ENCODE peak calls at places on chromosomes 1 and 21, in ten cellular contexts. Q, W, M, A, O, V, K, C, L and J are unnamed samples.

GRCh38 chr1:180912211-180912800 is 391 bp upstream of the KIAA1614 start:
- DNase-seq in Q (no peak), W (no peak), M (peak; percentile 60), A (peak; percentile 68), O (no peak), V (no peak), K (no peak), C (no peak), L (no peak), J (peak; percentile 59)

GRCh38 chr1:228013322-228014234 is 6.8 kb downstream of the WNT3A start:
- DNase-seq in Q (no peak), W (no peak), M (peak; percentile 81), A (peak; percentile 46), O (no peak), V (no peak), K (no peak), C (peak; percentile 22), L (peak; percentile 8), J (peak; percentile 5)

GRCh38 chr1:8070381-8070811 is 44.3 kb upstream of the ERRFI1 start:
- DNase-seq in Q (no peak), W (peak; percentile 53), M (no peak), A (no peak), O (no peak), V (no peak), K (no peak), C (peak; percentile 73), L (no peak), J (no peak)

GRCh38 chr1:224675589-224675988 is 59.5 kb downstream of the CNIH3 start:
- DNase-seq in Q (no peak), W (no peak), M (no peak), A (no peak), O (no peak), V (no peak), K (no peak), C (no peak), L (no peak), J (no peak)

GRCh38 chr1:27634982-27635362 is at the start of gene FGR:
- DNase-seq in Q (no peak), W (no peak), M (no peak), A (no peak), O (no peak), V (no peak), K (no peak), C (peak; percentile 44), L (no peak), J (no peak)

GRCh38 chr1:54297596-54298283 is 97.8 kb downstream of the MRPL37 start:
- DNase-seq in Q (no peak), W (no peak), M (no peak), A (no peak), O (no peak), V (peak; percentile 70), K (peak; percentile 80), C (no peak), L (no peak), J (no peak)

GRCh38 chr1:98766241-98766640 is 104.7 kb downstream of the SNX7 start:
- DNase-seq in Q (no peak), W (no peak), M (no peak), A (no peak), O (peak; percentile 5), V (no peak), K (no peak), C (no peak), L (no peak), J (no peak)

GRCh38 chr1:103177146-103177850 is 69.0 kb upstream of the COL11A1 start:
- DNase-seq in Q (no peak), W (peak; percentile 8), M (no peak), A (no peak), O (no peak), V (no peak), K (no peak), C (no peak), L (no peak), J (no peak)

GRCh38 chr1:36346741-36347370 is 23.4 kb upstream of the EVA1B start:
- DNase-seq in Q (no peak), W (no peak), M (no peak), A (no peak), O (no peak), V (no peak), K (no peak), C (no peak), L (no peak), J (no peak)

GRCh38 chr1:240854367-240854766 is 242.4 kb upstream of the GREM2 start:
- DNase-seq in Q (no peak), W (peak; percentile 19), M (no peak), A (no peak), O (no peak), V (no peak), K (no peak), C (no peak), L (no peak), J (no peak)

DNA sequence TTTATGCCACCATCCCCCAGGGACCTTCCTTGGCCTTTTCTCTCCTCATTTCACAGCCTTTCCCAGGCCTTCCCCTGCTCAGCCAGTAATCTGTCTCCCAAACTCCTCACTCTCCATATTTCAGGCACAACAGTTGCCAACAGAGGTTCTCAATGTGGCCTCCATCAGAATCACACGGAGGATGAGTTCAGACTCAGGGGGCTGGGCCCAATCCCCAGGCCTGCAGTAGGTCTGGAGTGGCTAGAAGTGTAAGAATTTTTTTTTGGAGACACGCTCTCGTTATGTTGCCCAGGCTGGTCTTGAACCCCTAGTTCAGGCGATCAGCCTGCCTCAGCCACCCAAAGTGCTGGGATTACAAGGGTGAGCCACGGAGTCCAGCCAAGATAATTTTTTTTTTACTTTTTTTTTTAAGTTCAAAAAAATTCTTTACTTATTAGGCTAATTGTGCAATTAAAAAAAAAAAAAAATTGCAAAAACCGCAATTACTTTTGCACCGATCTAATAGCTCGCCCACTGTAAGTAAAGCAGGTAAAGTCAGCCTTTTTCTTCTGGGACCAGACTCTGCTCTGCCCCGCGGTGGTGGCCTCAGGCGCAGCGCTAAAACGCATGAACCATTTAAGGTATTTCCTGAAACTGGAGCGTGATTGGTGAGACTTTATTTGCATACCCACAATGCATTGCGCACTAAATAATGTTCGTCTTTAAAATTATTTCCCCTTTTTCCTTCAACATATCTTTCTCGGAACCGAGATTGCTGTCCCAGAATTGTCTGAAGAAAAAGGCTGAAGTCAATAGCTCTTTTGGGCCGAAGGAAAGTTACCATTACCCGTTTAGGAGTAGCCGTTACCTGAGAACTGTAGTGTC is 18.7 kb downstream of the KIAA2013 start:
- DNase-seq in Q (peak; percentile 85), W (peak; percentile 94), M (peak; percentile 95), A (peak; percentile 97), O (peak; percentile 85), V (peak; percentile 95), K (peak; percentile 85), C (peak; percentile 92), L (peak; percentile 93), J (peak; percentile 89)
- H3K4me3 ChIP-seq in Q (no peak overlapping the region), W (peak overlapping the region; percentile 60), M (peak overlapping the region; percentile 68), A (peak overlapping the region; percentile 65), O (no peak overlapping the region), V (no peak overlapping the region), K (no peak overlapping the region), C (no peak overlapping the region), L (no peak overlapping the region), J (no peak overlapping the region)

GRCh38 chr21:34884346-34884929 is 164.7 kb downstream of the RUNX1 start:
- DNase-seq in Q (no peak), W (no peak), M (no peak), A (no peak), O (no peak), V (no peak), K (no peak), C (no peak), L (no peak), J (no peak)

GRCh38 chr21:34886554-34887385 is 162.3 kb downstream of the RUNX1 start:
- DNase-seq in Q (no peak), W (no peak), M (peak; percentile 72), A (peak; percentile 72), O (no peak), V (peak; percentile 37), K (peak; percentile 54), C (no peak), L (peak; percentile 46), J (peak; percentile 34)

GRCh38 chr21:34885125-34885524 is 164.0 kb downstream of the RUNX1 start:
- DNase-seq in Q (no peak), W (no peak), M (no peak), A (no peak), O (no peak), V (no peak), K (no peak), C (no peak), L (peak; percentile 42), J (no peak)

GRCh38 chr21:34887729-34888568 is 161.2 kb downstream of the RUNX1 start:
- DNase-seq in Q (peak; percentile 54), W (peak; percentile 72), M (peak; percentile 89), A (peak; percentile 88), O (no peak), V (peak; percentile 77), K (peak; percentile 63), C (peak; percentile 82), L (peak; percentile 85), J (peak; percentile 73)

GRCh38 chr21:34885636-34886553 is 163.2 kb downstream of the RUNX1 start:
- DNase-seq in Q (no peak), W (no peak), M (no peak), A (no peak), O (no peak), V (peak; percentile 72), K (no peak), C (no peak), L (no peak), J (peak; percentile 55)
- TF ChIP-seq EP300 in Q (no peak), W (no peak), M (no peak), A (no peak), O (no peak), V (no peak), K (no peak), C (no peak), L (no peak), J (no peak)

GRCh38 chr1:234912541-234913312 is 215.9 kb downstream of the TOMM20 start:
- DNase-seq in Q (no peak), W (no peak), M (peak; percentile 17), A (peak; percentile 66), O (no peak), V (no peak), K (no peak), C (peak; percentile 21), L (peak; percentile 39), J (no peak)
- TF ChIP-seq CTCF in Q (no peak), W (no peak), M (no peak), A (no peak), O (no peak), V (no peak), K (no peak), C (no peak), L (peak; percentile 22), J (no peak)

GRCh38 chr1:65308781-65309316 is 494 bp upstream of the DNAJC6 start:
- DNase-seq in Q (no peak), W (no peak), M (no peak), A (no peak), O (no peak), V (no peak), K (peak; percentile 14), C (no peak), L (no peak), J (no peak)

GRCh38 chr1:65309317-65310077 is at the start of gene DNAJC6:
- DNase-seq in Q (no peak), W (peak; percentile 35), M (no peak), A (peak; percentile 65), O (no peak), V (peak; percentile 66), K (peak; percentile 87), C (peak; percentile 81), L (peak; percentile 83), J (peak; percentile 71)

DNA sequence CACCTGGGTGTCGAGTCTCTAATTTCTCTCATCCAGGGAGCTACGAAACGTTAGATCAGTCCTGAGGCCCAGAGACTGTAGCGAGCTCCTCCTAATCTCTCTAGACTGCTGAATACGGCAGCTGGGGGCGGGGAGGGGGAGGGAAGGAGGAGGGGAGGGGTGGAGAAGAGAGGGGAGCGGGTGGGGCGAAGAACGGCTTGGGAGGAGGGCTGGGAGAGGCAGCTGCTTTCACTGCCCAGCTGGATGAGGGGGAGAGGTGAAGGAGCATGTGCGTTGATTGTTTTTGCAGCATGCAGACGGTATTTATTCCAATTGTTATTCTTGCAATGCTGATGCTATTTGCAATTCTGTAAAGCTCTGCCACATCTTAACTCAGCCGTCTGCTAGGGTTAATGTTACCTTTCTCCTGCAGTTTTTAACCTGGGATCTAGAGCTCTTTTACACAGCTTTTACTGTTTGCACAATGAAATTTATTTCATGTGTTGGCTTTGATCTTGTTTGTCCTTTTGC is 790 bp downstream of the DNAJC6 start:
- DNase-seq in Q (no peak), W (peak; percentile 4), M (no peak), A (no peak), O (no peak), V (peak; percentile 9), K (peak; percentile 80), C (no peak), L (peak; percentile 88), J (no peak)
- H3K4me3 ChIP-seq in Q (no peak overlapping the region), W (peak overlapping the region; percentile 48), M (peak overlapping the region; percentile 54), A (peak overlapping the region; percentile 34), O (no peak overlapping the region), V (peak overlapping the region; percentile 29), K (peak overlapping the region; percentile 45), C (peak overlapping the region; percentile 32), L (peak overlapping the region; percentile 51), J (no peak overlapping the region)